ENCODE peak calls at places on chromosomes 4 and X, in six cellular contexts. One of them, this sample, is unnamed. For H3K27me3 and H3K4me1, the result is how much of the 10 kb centered on the place peaks cover.

GRCh38 chr4:86950835-86951525 is 16.2 kb downstream of the AFF1 start:
- DNase-seq in body of pancreas: no peak
- DNase-seq in uterus: no peak
- DNase-seq in stomach: no peak
- DNase-seq in SK-N-SH: no peak
- DNase-seq in heart left ventricle: no peak
- DNase-seq in this sample: no peak

GRCh38 chrX:56793533-56794320 is 64.7 kb downstream of the NBDY start:
- DNase-seq in heart left ventricle: no peak
- DNase-seq in stomach: peak
- DNase-seq in body of pancreas: no peak
- DNase-seq in uterus: no peak
- DNase-seq in SK-N-SH: peak
- DNase-seq in this sample: peak

GRCh38 chr4:70505152-70505748 is 13.1 kb upstream of the AMTN start:
- DNase-seq in uterus: no peak
- DNase-seq in stomach: peak
- DNase-seq in body of pancreas: peak
- DNase-seq in heart left ventricle: peak
- DNase-seq in SK-N-SH: peak
- DNase-seq in this sample: peak

GRCh38 chr4:123352240-123352945 is 44.2 kb upstream of the SPRY1 start:
- DNase-seq in SK-N-SH: no peak
- DNase-seq in uterus: no peak
- DNase-seq in heart left ventricle: no peak
- DNase-seq in stomach: no peak
- DNase-seq in body of pancreas: no peak
- DNase-seq in this sample: no peak

GRCh38 chrX:33086886-33087285 is 124.5 kb downstream of the DMD start:
- DNase-seq in heart left ventricle: no peak
- DNase-seq in stomach: no peak
- DNase-seq in SK-N-SH: no peak
- DNase-seq in body of pancreas: no peak
- DNase-seq in uterus: no peak
- DNase-seq in this sample: no peak

GRCh38 chr4:143251781-143252180 is 67.1 kb downstream of the USP38 start:
- DNase-seq in stomach: no peak
- DNase-seq in body of pancreas: no peak
- DNase-seq in uterus: no peak
- DNase-seq in heart left ventricle: no peak
- DNase-seq in SK-N-SH: no peak
- DNase-seq in this sample: no peak

GRCh38 chrX:30181353-30181752 is 34.0 kb upstream of the MAGEB2 start:
- DNase-seq in stomach: no peak
- DNase-seq in SK-N-SH: no peak
- DNase-seq in heart left ventricle: no peak
- DNase-seq in body of pancreas: no peak
- DNase-seq in uterus: no peak
- DNase-seq in this sample: no peak

GRCh38 chrX:10233173-10233572 is 76.4 kb downstream of the CLCN4 start:
- DNase-seq in heart left ventricle: no peak
- DNase-seq in body of pancreas: no peak
- DNase-seq in uterus: no peak
- DNase-seq in stomach: no peak
- DNase-seq in SK-N-SH: no peak
- DNase-seq in this sample: no peak

GRCh38 chrX:72045552-72046277 is 86.0 kb downstream of the RTL5 start:
- DNase-seq in heart left ventricle: no peak
- DNase-seq in SK-N-SH: peak
- DNase-seq in body of pancreas: no peak
- DNase-seq in stomach: no peak
- DNase-seq in uterus: peak
- DNase-seq in this sample: no peak

GRCh38 chrX:131711478-131711867 is 167.6 kb downstream of the OR13H1 start:
- DNase-seq in uterus: no peak
- DNase-seq in stomach: no peak
- DNase-seq in body of pancreas: no peak
- DNase-seq in heart left ventricle: no peak
- DNase-seq in SK-N-SH: no peak
- DNase-seq in this sample: no peak

GRCh38 chr4:154507170-154507569 is 15.6 kb upstream of the DCHS2 start:
- DNase-seq in SK-N-SH: no peak
- DNase-seq in uterus: no peak
- DNase-seq in stomach: no peak
- DNase-seq in body of pancreas: no peak
- DNase-seq in heart left ventricle: no peak
- DNase-seq in this sample: no peak

GRCh38 chr4:45640281-45640680 is 483.6 kb downstream of the GABRG1 start:
- DNase-seq in stomach: no peak
- DNase-seq in SK-N-SH: no peak
- DNase-seq in uterus: no peak
- DNase-seq in heart left ventricle: no peak
- DNase-seq in body of pancreas: no peak
- DNase-seq in this sample: no peak

GRCh38 chr4:73103799-73104503 is 34.4 kb upstream of the COX18 start:
- DNase-seq in uterus: no peak
- DNase-seq in heart left ventricle: no peak
- DNase-seq in body of pancreas: no peak
- DNase-seq in SK-N-SH: no peak
- DNase-seq in stomach: no peak
- DNase-seq in this sample: no peak

GRCh38 chrX:13937370-13938052 is 92.2 kb downstream of the GEMIN8 start:
- DNase-seq in body of pancreas: no peak
- DNase-seq in SK-N-SH: peak
- DNase-seq in stomach: no peak
- DNase-seq in uterus: no peak
- DNase-seq in heart left ventricle: no peak
- DNase-seq in this sample: no peak

GRCh38 chrX:3638280-3638873 is 75.1 kb downstream of the PRKX start:
- DNase-seq in stomach: peak
- DNase-seq in heart left ventricle: peak
- DNase-seq in uterus: no peak
- DNase-seq in body of pancreas: peak
- DNase-seq in SK-N-SH: peak
- DNase-seq in this sample: peak

GRCh38 chr4:155039162-155039561 is 169.3 kb upstream of the NPY2R start:
- DNase-seq in body of pancreas: no peak
- DNase-seq in stomach: no peak
- DNase-seq in uterus: no peak
- DNase-seq in SK-N-SH: no peak
- DNase-seq in heart left ventricle: no peak
- DNase-seq in this sample: no peak

GRCh38 chrX:68332156-68332823 is 101.0 kb downstream of the OPHN1 start:
- DNase-seq in body of pancreas: no peak
- DNase-seq in stomach: no peak
- DNase-seq in uterus: no peak
- DNase-seq in heart left ventricle: no peak
- DNase-seq in SK-N-SH: no peak
- DNase-seq in this sample: no peak

GRCh38 chr4:1196421-1197183 is 24.2 kb upstream of the SPON2 start:
- DNase-seq in uterus: no peak
- DNase-seq in SK-N-SH: peak
- DNase-seq in stomach: peak
- DNase-seq in body of pancreas: no peak
- DNase-seq in heart left ventricle: no peak
- DNase-seq in this sample: peak

GRCh38 chr4:121307441-121308327 is 73.1 kb downstream of the QRFPR start:
- DNase-seq in SK-N-SH: no peak
- DNase-seq in heart left ventricle: no peak
- DNase-seq in uterus: no peak
- DNase-seq in stomach: no peak
- DNase-seq in body of pancreas: no peak
- DNase-seq in this sample: no peak

GRCh38 chrX:1807301-1807731 is 192.5 kb downstream of the ASMT start:
- DNase-seq in uterus: no peak
- DNase-seq in heart left ventricle: no peak
- DNase-seq in stomach: no peak
- DNase-seq in SK-N-SH: no peak
- DNase-seq in body of pancreas: no peak
- DNase-seq in this sample: no peak

GRCh38 chr4:24557036-24558022 is 27.0 kb downstream of the DHX15 start:
- DNase-seq in heart left ventricle: no peak
- DNase-seq in stomach: no peak
- DNase-seq in body of pancreas: no peak
- DNase-seq in SK-N-SH: no peak
- DNase-seq in uterus: no peak
- DNase-seq in this sample: no peak

GRCh38 chrX:146707781-146708180 is 101.8 kb upstream of the CXorf51B start:
- DNase-seq in heart left ventricle: no peak
- DNase-seq in uterus: no peak
- DNase-seq in SK-N-SH: no peak
- DNase-seq in body of pancreas: no peak
- DNase-seq in stomach: no peak
- DNase-seq in this sample: no peak

GRCh38 chrX:40176979-40177430 is 79.2 kb upstream of the BCOR start:
- DNase-seq in heart left ventricle: no peak
- DNase-seq in stomach: no peak
- DNase-seq in uterus: no peak
- DNase-seq in body of pancreas: peak
- DNase-seq in SK-N-SH: peak
- DNase-seq in this sample: peak

GRCh38 chrX:153628665-153629064 is 18.3 kb upstream of the DUSP9 start:
- DNase-seq in SK-N-SH: peak
- DNase-seq in heart left ventricle: no peak
- DNase-seq in uterus: peak
- DNase-seq in stomach: no peak
- DNase-seq in body of pancreas: no peak
- DNase-seq in this sample: no peak
- H3K27me3 ChIP-seq in SK-N-SH: under half
- H3K27me3 ChIP-seq in heart left ventricle: under half
- H3K27me3 ChIP-seq in uterus: under half
- H3K27me3 ChIP-seq in stomach: under half
- H3K27me3 ChIP-seq in body of pancreas: under half
- H3K27me3 ChIP-seq in this sample: under half

GRCh38 chr4:8285143-8285975 is 15.8 kb downstream of the HTRA3 start:
- DNase-seq in stomach: no peak
- DNase-seq in heart left ventricle: no peak
- DNase-seq in uterus: no peak
- DNase-seq in body of pancreas: no peak
- DNase-seq in SK-N-SH: no peak
- DNase-seq in this sample: peak
- H3K4me1 ChIP-seq in stomach: under half
- H3K4me1 ChIP-seq in heart left ventricle: under half
- H3K4me1 ChIP-seq in uterus: under half
- H3K4me1 ChIP-seq in body of pancreas: under half
- H3K4me1 ChIP-seq in SK-N-SH: under half
- H3K4me1 ChIP-seq in this sample: under half

GRCh38 chr4:158208931-158209640 is 1.2 kb upstream of the TMEM144 start:
- DNase-seq in heart left ventricle: no peak
- DNase-seq in stomach: no peak
- DNase-seq in uterus: no peak
- DNase-seq in body of pancreas: no peak
- DNase-seq in SK-N-SH: no peak
- DNase-seq in this sample: no peak

GRCh38 chr4:158209825-158210807 is at the start of gene TMEM144:
- DNase-seq in body of pancreas: peak
- DNase-seq in SK-N-SH: no peak
- DNase-seq in uterus: peak
- DNase-seq in heart left ventricle: peak
- DNase-seq in stomach: peak
- DNase-seq in this sample: peak

GRCh38 chr4:158211288-158211687 is 1.0 kb downstream of the TMEM144 start:
- DNase-seq in stomach: peak
- DNase-seq in SK-N-SH: no peak
- DNase-seq in body of pancreas: peak
- DNase-seq in heart left ventricle: no peak
- DNase-seq in uterus: no peak
- DNase-seq in this sample: no peak
- H3K4me3 ChIP-seq in stomach: peak
- H3K4me3 ChIP-seq in SK-N-SH: no peak
- H3K4me3 ChIP-seq in body of pancreas: no peak
- H3K4me3 ChIP-seq in heart left ventricle: peak
- H3K4me3 ChIP-seq in uterus: no peak
- H3K4me3 ChIP-seq in this sample: peak

GRCh38 chrX:152989292-152989658 is 4.6 kb downstream of the PNMA5 start:
- DNase-seq in stomach: no peak
- DNase-seq in SK-N-SH: no peak
- DNase-seq in body of pancreas: no peak
- DNase-seq in heart left ventricle: no peak
- DNase-seq in uterus: no peak
- DNase-seq in this sample: no peak

GRCh38 chrX:152991123-152991522 is 2.8 kb downstream of the PNMA5 start:
- DNase-seq in uterus: no peak
- DNase-seq in heart left ventricle: no peak
- DNase-seq in SK-N-SH: no peak
- DNase-seq in stomach: no peak
- DNase-seq in body of pancreas: no peak
- DNase-seq in this sample: no peak

GRCh38 chrX:152988536-152989291 is 5.2 kb downstream of the PNMA5 start:
- DNase-seq in body of pancreas: no peak
- DNase-seq in uterus: no peak
- DNase-seq in stomach: no peak
- DNase-seq in SK-N-SH: no peak
- DNase-seq in heart left ventricle: no peak
- DNase-seq in this sample: peak

GRCh38 chrX:152993933-152994332 is at the start of gene PNMA5:
- DNase-seq in stomach: no peak
- DNase-seq in SK-N-SH: no peak
- DNase-seq in uterus: no peak
- DNase-seq in body of pancreas: no peak
- DNase-seq in heart left ventricle: no peak
- DNase-seq in this sample: peak

GRCh38 chrX:152992120-152992519 is 1.8 kb downstream of the PNMA5 start:
- DNase-seq in stomach: no peak
- DNase-seq in uterus: no peak
- DNase-seq in body of pancreas: no peak
- DNase-seq in SK-N-SH: no peak
- DNase-seq in heart left ventricle: no peak
- DNase-seq in this sample: no peak
- H3K27me3 ChIP-seq in stomach: under half
- H3K27me3 ChIP-seq in uterus: under half
- H3K27me3 ChIP-seq in body of pancreas: under half
- H3K27me3 ChIP-seq in SK-N-SH: under half
- H3K27me3 ChIP-seq in heart left ventricle: under half
- H3K27me3 ChIP-seq in this sample: under half

GRCh38 chr4:94488667-94489066 is 36.9 kb downstream of the PDLIM5 start:
- DNase-seq in body of pancreas: no peak
- DNase-seq in heart left ventricle: no peak
- DNase-seq in SK-N-SH: no peak
- DNase-seq in uterus: no peak
- DNase-seq in stomach: no peak
- DNase-seq in this sample: no peak

GRCh38 chr4:94489075-94489474 is 37.3 kb downstream of the PDLIM5 start:
- DNase-seq in body of pancreas: no peak
- DNase-seq in stomach: no peak
- DNase-seq in heart left ventricle: no peak
- DNase-seq in SK-N-SH: no peak
- DNase-seq in uterus: no peak
- DNase-seq in this sample: no peak

GRCh38 chr4:94483895-94484294 is 32.2 kb downstream of the PDLIM5 start:
- DNase-seq in body of pancreas: no peak
- DNase-seq in heart left ventricle: no peak
- DNase-seq in SK-N-SH: no peak
- DNase-seq in uterus: no peak
- DNase-seq in stomach: no peak
- DNase-seq in this sample: no peak

GRCh38 chr4:94484818-94485217 is 33.1 kb downstream of the PDLIM5 start:
- DNase-seq in uterus: no peak
- DNase-seq in SK-N-SH: no peak
- DNase-seq in body of pancreas: no peak
- DNase-seq in heart left ventricle: no peak
- DNase-seq in stomach: no peak
- DNase-seq in this sample: no peak

GRCh38 chr4:94486372-94486801 is 34.6 kb downstream of the PDLIM5 start:
- DNase-seq in uterus: no peak
- DNase-seq in stomach: peak
- DNase-seq in body of pancreas: no peak
- DNase-seq in SK-N-SH: no peak
- DNase-seq in heart left ventricle: no peak
- DNase-seq in this sample: no peak
- H3K4me1 ChIP-seq in uterus: under half
- H3K4me1 ChIP-seq in stomach: under half
- H3K4me1 ChIP-seq in body of pancreas: under half
- H3K4me1 ChIP-seq in SK-N-SH: under half
- H3K4me1 ChIP-seq in heart left ventricle: under half
- H3K4me1 ChIP-seq in this sample: under half

This sample was measured in right cardiac atrium.